ENCODE peak calls at places on chromosomes 3 and 15, in ten cellular contexts. H is GM12865, L is fibroblast of pulmonary artery, N is A549, Z is H7, B is stomach, T is GM23248, A is right cardiac atrium, M is choroid plexus epithelial cell, W is fibroblast of lung. J is an unnamed sample.

GRCh38 chr3:106086636-106087035 is 217.8 kb upstream of the CBLB start:
- DNase-seq in H (no peak), L (no peak), N (peak; percentile 29), Z (no peak), B (no peak), T (peak; percentile 5), A (no peak), M (no peak), W (no peak), J (no peak)

GRCh38 chr3:43248194-43248593 is 38.1 kb upstream of the SNRK start:
- DNase-seq in H (no peak), L (no peak), N (no peak), Z (no peak), B (no peak), T (peak; percentile 21), A (no peak), M (peak; percentile 32), W (no peak), J (no peak)

GRCh38 chr15:38698215-38698614 is 133.6 kb upstream of the RASGRP1 start:
- DNase-seq in H (peak; percentile 38), L (no peak), N (no peak), Z (no peak), B (no peak), T (no peak), A (no peak), M (no peak), W (no peak), J (no peak)

GRCh38 chr3:126835472-126836219 is 131.6 kb downstream of the CHCHD6 start:
- DNase-seq in H (no peak), L (peak; percentile 55), N (no peak), Z (no peak), B (no peak), T (peak; percentile 85), A (no peak), M (peak; percentile 71), W (peak; percentile 38), J (peak; percentile 55)

GRCh38 chr3:157247391-157247790 is 87.4 kb upstream of the CCNL1 start:
- DNase-seq in H (no peak), L (peak; percentile 45), N (no peak), Z (no peak), B (no peak), T (no peak), A (no peak), M (peak; percentile 38), W (peak; percentile 17), J (no peak)

GRCh38 chr15:71433402-71433801 is 318.1 kb downstream of the THSD4 start:
- DNase-seq in H (no peak), L (no peak), N (no peak), Z (no peak), B (no peak), T (no peak), A (no peak), M (no peak), W (no peak), J (no peak)

GRCh38 chr3:66800941-66801545 is 197.1 kb upstream of the KBTBD8 start:
- DNase-seq in H (no peak), L (no peak), N (no peak), Z (no peak), B (no peak), T (peak; percentile 35), A (no peak), M (peak; percentile 34), W (peak; percentile 21), J (no peak)

GRCh38 chr15:52653451-52653964 is 25.7 kb downstream of the ATOSA start:
- DNase-seq in H (no peak), L (peak; percentile 90), N (peak; percentile 59), Z (no peak), B (no peak), T (peak; percentile 75), A (no peak), M (peak; percentile 91), W (peak; percentile 54), J (peak; percentile 30)

GRCh38 chr3:172903642-172904041 is 153.1 kb downstream of the ECT2 start:
- DNase-seq in H (no peak), L (no peak), N (no peak), Z (no peak), B (no peak), T (no peak), A (no peak), M (no peak), W (no peak), J (no peak)

GRCh38 chr15:84725001-84725491 is 9.1 kb upstream of the SEC11A start:
- DNase-seq in H (peak; percentile 82), L (peak; percentile 53), N (no peak), Z (no peak), B (no peak), T (peak; percentile 48), A (no peak), M (peak; percentile 34), W (no peak), J (peak; percentile 46)

GRCh38 chr3:181838940-181839914 is 127.5 kb downstream of the SOX2 start:
- DNase-seq in H (no peak), L (no peak), N (no peak), Z (no peak), B (peak; percentile 36), T (no peak), A (no peak), M (no peak), W (no peak), J (no peak)

GRCh38 chr15:66565731-66566130 is at the start of gene LCTL:
- DNase-seq in H (no peak), L (peak; percentile 52), N (no peak), Z (peak; percentile 88), B (no peak), T (peak; percentile 44), A (no peak), M (peak; percentile 68), W (peak; percentile 46), J (no peak)

GRCh38 chr15:40310001-40310959 is 2.5 kb upstream of the PLCB2 start:
- DNase-seq in H (peak; percentile 66), L (peak; percentile 59), N (peak; percentile 45), Z (peak; percentile 88), B (peak; percentile 59), T (peak; percentile 53), A (peak; percentile 61), M (no peak), W (peak; percentile 42), J (peak; percentile 62)

DNA sequence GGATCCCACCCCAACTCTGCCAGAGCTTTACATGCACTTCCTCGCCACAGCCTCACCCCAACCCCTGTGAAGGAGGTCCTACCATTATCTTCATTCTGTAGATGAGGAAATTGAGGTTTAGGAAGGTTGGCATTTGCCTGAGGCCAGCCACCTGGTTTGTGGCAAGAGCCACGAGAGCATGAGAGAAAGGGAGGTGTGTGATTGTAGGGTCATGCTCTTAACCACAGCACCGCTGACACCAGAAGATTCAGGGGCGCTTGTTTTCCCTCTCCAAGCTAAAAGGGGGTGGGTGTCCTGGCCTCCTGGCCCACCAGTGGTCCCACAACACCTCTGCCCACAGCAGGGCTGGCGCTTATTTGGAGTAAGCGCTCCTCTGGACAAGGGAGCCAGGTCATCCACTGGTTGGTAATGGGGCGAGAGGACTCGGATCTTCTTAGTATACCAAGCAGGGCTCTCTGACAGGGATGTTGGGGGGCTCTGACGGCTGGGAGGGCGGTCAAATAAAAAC is 691 bp downstream of the RHCG start:
- DNase-seq in H (no peak), L (no peak), N (no peak), Z (no peak), B (no peak), T (no peak), A (no peak), M (no peak), W (no peak), J (no peak)
- H3K4me3 ChIP-seq in H (no peak overlapping the region), L (no peak overlapping the region), N (peak overlapping the region; percentile 51), Z (peak overlapping the region; percentile 41), B (no peak overlapping the region), T (no peak overlapping the region), A (no peak overlapping the region), M (no peak overlapping the region), W (no peak overlapping the region), J (no peak overlapping the region)

GRCh38 chr3:56917337-56917697 is 115.6 kb upstream of the ARHGEF3 start:
- DNase-seq in H (no peak), L (no peak), N (no peak), Z (no peak), B (no peak), T (no peak), A (no peak), M (no peak), W (no peak), J (no peak)
- H3K4me3 ChIP-seq in H (no peak overlapping the region), L (no peak overlapping the region), N (no peak overlapping the region), Z (no peak overlapping the region), B (no peak overlapping the region), T (no peak overlapping the region), A (no peak overlapping the region), M (no peak overlapping the region), W (no peak overlapping the region), J (no peak overlapping the region)

GRCh38 chr15:65077981-65078352 is 1.4 kb downstream of the KBTBD13 start:
- DNase-seq in H (peak; percentile 20), L (peak; percentile 68), N (peak; percentile 91), Z (peak; percentile 93), B (peak; percentile 79), T (peak; percentile 84), A (peak; percentile 73), M (peak; percentile 67), W (no peak), J (peak; percentile 56)
- H3K4me3 ChIP-seq in H (no peak overlapping the region), L (no peak overlapping the region), N (no peak overlapping the region), Z (no peak overlapping the region), B (peak overlapping the region; percentile 26), T (no peak overlapping the region), A (no peak overlapping the region), M (no peak overlapping the region), W (no peak overlapping the region), J (no peak overlapping the region)

GRCh38 chr3:51680663-51681230 is 9.7 kb downstream of the TEX264 start:
- DNase-seq in H (no peak), L (no peak), N (no peak), Z (no peak), B (no peak), T (no peak), A (no peak), M (no peak), W (no peak), J (no peak)

GRCh38 chr3:51679318-51679717 is 8.3 kb downstream of the TEX264 start:
- DNase-seq in H (no peak), L (no peak), N (no peak), Z (no peak), B (no peak), T (no peak), A (no peak), M (no peak), W (no peak), J (no peak)

GRCh38 chr3:51681453-51681852 is 10.4 kb downstream of the TEX264 start:
- DNase-seq in H (peak; percentile 59), L (peak; percentile 55), N (no peak), Z (no peak), B (peak; percentile 34), T (peak; percentile 22), A (no peak), M (peak; percentile 15), W (no peak), J (peak; percentile 58)

GRCh38 chr3:51679777-51680176 is 8.7 kb downstream of the TEX264 start:
- DNase-seq in H (no peak), L (no peak), N (no peak), Z (no peak), B (no peak), T (no peak), A (no peak), M (no peak), W (no peak), J (no peak)

DNA sequence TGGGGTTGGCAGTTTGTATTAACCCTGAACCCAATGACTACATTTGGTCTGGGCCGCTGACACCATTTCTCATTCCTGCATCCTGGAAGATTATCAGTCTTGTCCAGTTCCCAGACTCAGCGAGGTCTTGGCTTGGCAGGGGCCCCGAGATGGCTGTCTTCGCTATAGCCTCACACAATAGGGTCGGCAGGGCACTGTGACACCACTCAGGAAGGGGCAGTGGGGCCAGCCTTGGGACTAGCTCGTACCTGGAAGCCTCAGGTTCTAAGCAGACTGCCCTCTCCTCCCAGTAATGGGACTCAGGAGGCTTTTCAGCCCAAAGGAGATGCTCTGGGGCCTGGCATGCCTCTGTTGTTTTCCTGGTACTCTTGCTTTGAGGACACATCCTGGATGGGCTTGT is 9.1 kb downstream of the TEX264 start:
- DNase-seq in H (no peak), L (no peak), N (no peak), Z (no peak), B (no peak), T (no peak), A (no peak), M (no peak), W (no peak), J (no peak)
- H3K4me3 ChIP-seq in H (no peak overlapping the region), L (no peak overlapping the region), N (no peak overlapping the region), Z (no peak overlapping the region), B (no peak overlapping the region), T (no peak overlapping the region), A (no peak overlapping the region), M (no peak overlapping the region), W (no peak overlapping the region), J (no peak overlapping the region)

J was measured in foreskin fibroblast.